ENCODE peak calls at places on chromosomes 2 and 18, in five cellular contexts. One of them, this sample, is unnamed.

GRCh38 chr18:6951336-6952090 is 166.1 kb downstream of the LAMA1 start:
- DNase-seq in pancreas: no peak
- DNase-seq in heart left ventricle: no peak
- DNase-seq in psoas muscle: no peak
- DNase-seq in GM23338: peak
- DNase-seq in this sample: no peak

GRCh38 chr2:154637426-154637825 is 61.1 kb upstream of the KCNJ3 start:
- DNase-seq in psoas muscle: no peak
- DNase-seq in pancreas: no peak
- DNase-seq in heart left ventricle: no peak
- DNase-seq in GM23338: no peak
- DNase-seq in this sample: no peak

GRCh38 chr2:173891315-173892037 is 73.7 kb downstream of the SP3 start:
- DNase-seq in heart left ventricle: no peak
- DNase-seq in GM23338: no peak
- DNase-seq in pancreas: no peak
- DNase-seq in psoas muscle: no peak
- DNase-seq in this sample: no peak

GRCh38 chr2:188984126-188984525 is 10.0 kb downstream of the COL3A1 start:
- DNase-seq in pancreas: no peak
- DNase-seq in psoas muscle: no peak
- DNase-seq in heart left ventricle: no peak
- DNase-seq in GM23338: peak
- DNase-seq in this sample: no peak

GRCh38 chr18:59056706-59057492 is 82.8 kb upstream of the SEC11C start:
- DNase-seq in GM23338: peak
- DNase-seq in pancreas: no peak
- DNase-seq in heart left ventricle: peak
- DNase-seq in psoas muscle: peak
- DNase-seq in this sample: peak

GRCh38 chr2:231395188-231396057 is at the start of gene B3GNT7:
- DNase-seq in psoas muscle: no peak
- DNase-seq in pancreas: peak
- DNase-seq in GM23338: peak
- DNase-seq in heart left ventricle: no peak
- DNase-seq in this sample: no peak

GRCh38 chr2:182302174-182302573 is 124.7 kb downstream of the PDE1A start:
- DNase-seq in pancreas: no peak
- DNase-seq in heart left ventricle: no peak
- DNase-seq in psoas muscle: no peak
- DNase-seq in GM23338: no peak
- DNase-seq in this sample: no peak

GRCh38 chr2:28821295-28821958 is 10.8 kb downstream of the SPDYA start:
- DNase-seq in heart left ventricle: no peak
- DNase-seq in psoas muscle: no peak
- DNase-seq in GM23338: peak
- DNase-seq in pancreas: peak
- DNase-seq in this sample: no peak

GRCh38 chr2:214529021-214529420 is 118.2 kb downstream of the VWC2L start:
- DNase-seq in heart left ventricle: no peak
- DNase-seq in pancreas: no peak
- DNase-seq in GM23338: no peak
- DNase-seq in psoas muscle: no peak
- DNase-seq in this sample: no peak

GRCh38 chr2:240956161-240956934 is 42.1 kb upstream of the SNED1 start:
- DNase-seq in pancreas: no peak
- DNase-seq in GM23338: no peak
- DNase-seq in heart left ventricle: peak
- DNase-seq in psoas muscle: no peak
- DNase-seq in this sample: peak

GRCh38 chr2:236677368-236677767 is 107.7 kb downstream of the ACKR3 start:
- DNase-seq in GM23338: no peak
- DNase-seq in pancreas: no peak
- DNase-seq in psoas muscle: no peak
- DNase-seq in heart left ventricle: no peak
- DNase-seq in this sample: no peak

GRCh38 chr2:170928036-170928823 is 823 bp upstream of the GORASP2 start:
- DNase-seq in psoas muscle: no peak
- DNase-seq in pancreas: peak
- DNase-seq in heart left ventricle: no peak
- DNase-seq in GM23338: peak
- DNase-seq in this sample: no peak

GRCh38 chr2:27485496-27485895 is 4.0 kb downstream of the IFT172 start:
- DNase-seq in GM23338: no peak
- DNase-seq in pancreas: no peak
- DNase-seq in heart left ventricle: no peak
- DNase-seq in psoas muscle: no peak
- DNase-seq in this sample: no peak

GRCh38 chr2:181104512-181105121 is 124.2 kb downstream of the UBE2E3 start:
- DNase-seq in pancreas: no peak
- DNase-seq in heart left ventricle: no peak
- DNase-seq in GM23338: peak
- DNase-seq in psoas muscle: no peak
- DNase-seq in this sample: no peak

GRCh38 chr2:109438773-109439191 is 175.0 kb downstream of the SEPTIN10 start:
- DNase-seq in GM23338: no peak
- DNase-seq in heart left ventricle: peak
- DNase-seq in psoas muscle: peak
- DNase-seq in pancreas: no peak
- DNase-seq in this sample: peak

GRCh38 chr2:32436150-32436549 is 79.3 kb downstream of the BIRC6 start:
- DNase-seq in psoas muscle: no peak
- DNase-seq in GM23338: no peak
- DNase-seq in heart left ventricle: no peak
- DNase-seq in pancreas: no peak
- DNase-seq in this sample: no peak

GRCh38 chr18:23540867-23541266 is 37.6 kb downstream of the RMC1 start:
- DNase-seq in GM23338: no peak
- DNase-seq in psoas muscle: no peak
- DNase-seq in heart left ventricle: no peak
- DNase-seq in pancreas: no peak
- DNase-seq in this sample: no peak

GRCh38 chr18:58992301-58993231 is 127.9 kb downstream of the ZNF532 start:
- DNase-seq in pancreas: no peak
- DNase-seq in heart left ventricle: no peak
- DNase-seq in GM23338: no peak
- DNase-seq in psoas muscle: no peak
- DNase-seq in this sample: no peak

GRCh38 chr2:102506743-102507142 is 33.7 kb downstream of the SLC9A4 start:
- DNase-seq in heart left ventricle: no peak
- DNase-seq in pancreas: no peak
- DNase-seq in psoas muscle: no peak
- DNase-seq in GM23338: no peak
- DNase-seq in this sample: no peak

GRCh38 chr2:127639111-127639474 is 6.9 kb upstream of the GPR17 start:
- DNase-seq in pancreas: no peak
- DNase-seq in psoas muscle: no peak
- DNase-seq in GM23338: no peak
- DNase-seq in heart left ventricle: no peak
- DNase-seq in this sample: no peak

GRCh38 chr2:239463541-239464165 is 62.8 kb upstream of the HDAC4 start:
- DNase-seq in heart left ventricle: no peak
- DNase-seq in psoas muscle: peak
- DNase-seq in GM23338: no peak
- DNase-seq in pancreas: no peak
- DNase-seq in this sample: peak

GRCh38 chr2:208373460-208374089 is 33.0 kb upstream of the PTH2R start:
- DNase-seq in psoas muscle: no peak
- DNase-seq in pancreas: no peak
- DNase-seq in heart left ventricle: no peak
- DNase-seq in GM23338: peak
- DNase-seq in this sample: no peak

GRCh38 chr2:188333751-188334524 is 42.3 kb downstream of the GULP1 start:
- DNase-seq in GM23338: no peak
- DNase-seq in pancreas: no peak
- DNase-seq in psoas muscle: no peak
- DNase-seq in heart left ventricle: peak
- DNase-seq in this sample: no peak

GRCh38 chr18:62368100-62368499 is 43.0 kb downstream of the TNFRSF11A start:
- DNase-seq in psoas muscle: no peak
- DNase-seq in heart left ventricle: no peak
- DNase-seq in GM23338: no peak
- DNase-seq in pancreas: no peak
- DNase-seq in this sample: no peak

GRCh38 chr2:50773533-50773932 is 258.4 kb downstream of the NRXN1 start:
- DNase-seq in psoas muscle: no peak
- DNase-seq in heart left ventricle: no peak
- DNase-seq in GM23338: peak
- DNase-seq in pancreas: no peak
- DNase-seq in this sample: no peak

GRCh38 chr2:3377279-3377611 is 373 bp downstream of the EIPR1 start:
- DNase-seq in pancreas: no peak
- DNase-seq in heart left ventricle: no peak
- DNase-seq in GM23338: peak
- DNase-seq in psoas muscle: no peak
- DNase-seq in this sample: no peak

GRCh38 chr2:71863338-71863737 is 284.3 kb downstream of the CYP26B1 start:
- DNase-seq in pancreas: no peak
- DNase-seq in psoas muscle: no peak
- DNase-seq in heart left ventricle: no peak
- DNase-seq in GM23338: no peak
- DNase-seq in this sample: no peak

GRCh38 chr2:134232868-134233732 is 20.8 kb upstream of the MGAT5 start:
- DNase-seq in pancreas: no peak
- DNase-seq in heart left ventricle: no peak
- DNase-seq in GM23338: no peak
- DNase-seq in psoas muscle: no peak
- DNase-seq in this sample: no peak

GRCh38 chr2:16183345-16183744 is 243.0 kb downstream of the MYCN start:
- DNase-seq in GM23338: no peak
- DNase-seq in heart left ventricle: no peak
- DNase-seq in psoas muscle: no peak
- DNase-seq in pancreas: no peak
- DNase-seq in this sample: no peak

GRCh38 chr2:36411962-36412444 is 56.4 kb downstream of the CRIM1 start:
- DNase-seq in GM23338: peak
- DNase-seq in pancreas: no peak
- DNase-seq in heart left ventricle: no peak
- DNase-seq in psoas muscle: no peak
- DNase-seq in this sample: no peak

GRCh38 chr2:158546412-158547144 is 89.8 kb downstream of the PKP4 start:
- DNase-seq in psoas muscle: no peak
- DNase-seq in heart left ventricle: no peak
- DNase-seq in pancreas: no peak
- DNase-seq in GM23338: no peak
- DNase-seq in this sample: no peak

GRCh38 chr2:205438241-205438640 is 244.1 kb upstream of the NRP2 start:
- DNase-seq in pancreas: no peak
- DNase-seq in GM23338: no peak
- DNase-seq in heart left ventricle: no peak
- DNase-seq in psoas muscle: no peak
- DNase-seq in this sample: no peak

DNA sequence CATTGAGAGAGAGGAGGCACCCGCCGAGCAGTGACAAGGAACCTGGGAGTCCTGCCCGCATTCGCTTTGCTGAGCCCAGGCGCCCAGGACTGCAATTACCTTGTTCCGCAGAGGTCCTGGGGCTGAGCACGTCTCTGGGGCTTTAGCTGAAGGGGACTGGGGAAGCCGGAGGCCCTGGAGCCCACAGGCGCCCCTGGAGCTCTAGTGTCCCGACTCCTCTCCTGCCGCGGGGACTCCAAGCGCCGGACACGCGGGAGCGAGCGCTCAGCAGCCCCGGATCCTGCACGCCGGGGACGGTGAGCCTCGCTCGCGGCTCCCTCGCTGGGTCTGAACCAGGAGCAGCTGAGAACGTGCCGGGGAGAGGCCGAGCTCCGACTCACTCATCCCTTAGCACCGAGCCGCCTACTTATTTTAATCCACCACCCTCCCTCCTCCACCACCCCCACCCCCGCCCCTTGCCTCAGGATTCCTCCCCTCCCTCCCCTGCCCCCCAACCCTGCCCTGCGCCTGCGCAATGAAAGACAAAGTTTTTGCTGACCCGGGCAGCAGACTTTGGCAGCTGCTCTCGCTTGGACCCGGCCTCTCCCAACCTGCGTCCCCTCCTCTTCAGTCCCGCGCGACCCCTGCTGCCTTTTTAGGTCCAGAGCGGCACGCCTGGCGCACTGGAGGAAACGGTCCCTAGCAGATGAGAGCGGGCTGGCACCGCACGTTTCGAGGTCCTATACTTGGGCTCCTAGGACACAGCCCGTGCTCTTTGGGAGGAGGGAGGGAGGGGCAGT is at the start of gene OSR1:
- DNase-seq in pancreas: no peak
- DNase-seq in heart left ventricle: peak
- DNase-seq in psoas muscle: peak
- DNase-seq in GM23338: peak
- DNase-seq in this sample: peak
- H3K4me3 ChIP-seq in pancreas: peak
- H3K4me3 ChIP-seq in heart left ventricle: peak
- H3K4me3 ChIP-seq in psoas muscle: peak
- H3K4me3 ChIP-seq in GM23338: peak
- H3K4me3 ChIP-seq in this sample: peak

GRCh38 chr2:121723316-121723715 is 13.4 kb downstream of the NIFK start:
- DNase-seq in psoas muscle: no peak
- DNase-seq in heart left ventricle: no peak
- DNase-seq in GM23338: no peak
- DNase-seq in pancreas: no peak
- DNase-seq in this sample: no peak
- H3K27ac ChIP-seq in psoas muscle: peak
- H3K27ac ChIP-seq in heart left ventricle: no peak
- H3K27ac ChIP-seq in GM23338: no peak
- H3K27ac ChIP-seq in pancreas: no peak
- H3K27ac ChIP-seq in this sample: no peak

DNA sequence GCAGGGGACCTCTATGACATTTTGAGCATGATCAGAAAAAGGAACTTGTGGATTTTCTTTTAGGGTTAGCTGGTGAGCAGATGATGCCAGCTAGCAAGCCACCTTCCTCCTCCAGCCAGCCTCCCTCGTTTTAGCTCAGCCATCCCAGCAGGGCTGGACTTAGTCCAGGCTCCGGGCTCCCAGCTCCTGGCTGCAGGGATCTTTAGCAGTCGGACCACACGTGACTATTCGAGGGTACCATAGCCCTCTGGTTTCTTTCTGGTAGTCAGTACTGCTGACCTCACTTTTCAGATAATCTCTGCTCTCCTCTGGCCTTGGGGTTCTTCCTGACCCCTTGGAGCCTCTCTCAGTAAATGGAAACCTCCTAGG is 31.8 kb downstream of the NCK2 start:
- DNase-seq in heart left ventricle: no peak
- DNase-seq in GM23338: no peak
- DNase-seq in pancreas: no peak
- DNase-seq in psoas muscle: no peak
- DNase-seq in this sample: no peak
- H3K4me3 ChIP-seq in heart left ventricle: peak
- H3K4me3 ChIP-seq in GM23338: no peak
- H3K4me3 ChIP-seq in pancreas: no peak
- H3K4me3 ChIP-seq in psoas muscle: no peak
- H3K4me3 ChIP-seq in this sample: no peak

GRCh38 chr2:86035371-86035882 is 70.3 kb downstream of the POLR1A start:
- DNase-seq in GM23338: no peak
- DNase-seq in heart left ventricle: no peak
- DNase-seq in pancreas: no peak
- DNase-seq in psoas muscle: no peak
- DNase-seq in this sample: peak
- H3K27ac ChIP-seq in GM23338: no peak
- H3K27ac ChIP-seq in heart left ventricle: peak
- H3K27ac ChIP-seq in pancreas: peak
- H3K27ac ChIP-seq in psoas muscle: peak
- H3K27ac ChIP-seq in this sample: no peak

This sample was measured in aorta.